ENCODE peak calls at places on chromosomes 3 and 15, in seven cellular contexts. One of them, this sample, is unnamed.

GRCh38 chr15:61879219-61879618 is 181.0 kb downstream of the VPS13C start:
- DNase-seq in GM12865: no peak
- DNase-seq in endothelial cell of umbilical vein: peak
- DNase-seq in thoracic aorta: no peak
- DNase-seq in MG63: no peak
- DNase-seq in lower lobe of right lung: no peak
- DNase-seq in CD8-positive, alpha-beta T cell: no peak
- DNase-seq in this sample: no peak

GRCh38 chr3:64140651-64141050 is 84.6 kb downstream of the PRICKLE2 start:
- DNase-seq in lower lobe of right lung: no peak
- DNase-seq in GM12865: no peak
- DNase-seq in CD8-positive, alpha-beta T cell: no peak
- DNase-seq in MG63: no peak
- DNase-seq in endothelial cell of umbilical vein: no peak
- DNase-seq in thoracic aorta: no peak
- DNase-seq in this sample: no peak

GRCh38 chr3:169052465-169053302 is 610.8 kb downstream of the MECOM start:
- DNase-seq in endothelial cell of umbilical vein: no peak
- DNase-seq in lower lobe of right lung: no peak
- DNase-seq in GM12865: no peak
- DNase-seq in thoracic aorta: no peak
- DNase-seq in CD8-positive, alpha-beta T cell: no peak
- DNase-seq in MG63: peak
- DNase-seq in this sample: no peak

GRCh38 chr3:128316456-128316855 is 150.2 kb downstream of the DNAJB8 start:
- DNase-seq in GM12865: no peak
- DNase-seq in endothelial cell of umbilical vein: no peak
- DNase-seq in CD8-positive, alpha-beta T cell: peak
- DNase-seq in lower lobe of right lung: no peak
- DNase-seq in thoracic aorta: no peak
- DNase-seq in MG63: no peak
- DNase-seq in this sample: peak

GRCh38 chr15:59311245-59311644 is 61.4 kb downstream of the MYO1E start:
- DNase-seq in thoracic aorta: no peak
- DNase-seq in GM12865: no peak
- DNase-seq in endothelial cell of umbilical vein: no peak
- DNase-seq in lower lobe of right lung: no peak
- DNase-seq in CD8-positive, alpha-beta T cell: no peak
- DNase-seq in MG63: no peak
- DNase-seq in this sample: no peak

GRCh38 chr3:184523825-184524615 is 37.6 kb upstream of the EPHB3 start:
- DNase-seq in GM12865: no peak
- DNase-seq in lower lobe of right lung: no peak
- DNase-seq in MG63: peak
- DNase-seq in thoracic aorta: no peak
- DNase-seq in endothelial cell of umbilical vein: peak
- DNase-seq in CD8-positive, alpha-beta T cell: peak
- DNase-seq in this sample: no peak

GRCh38 chr15:69664572-69665326 is 212.1 kb downstream of the RPLP1 start:
- DNase-seq in CD8-positive, alpha-beta T cell: peak
- DNase-seq in GM12865: no peak
- DNase-seq in lower lobe of right lung: no peak
- DNase-seq in thoracic aorta: no peak
- DNase-seq in endothelial cell of umbilical vein: no peak
- DNase-seq in MG63: no peak
- DNase-seq in this sample: no peak

GRCh38 chr3:61559108-61559731 is 2.2 kb upstream of the PTPRG start:
- DNase-seq in endothelial cell of umbilical vein: no peak
- DNase-seq in MG63: no peak
- DNase-seq in CD8-positive, alpha-beta T cell: no peak
- DNase-seq in GM12865: no peak
- DNase-seq in thoracic aorta: no peak
- DNase-seq in lower lobe of right lung: no peak
- DNase-seq in this sample: no peak

GRCh38 chr3:138047596-138048195 is 37.7 kb downstream of the CLDN18 start:
- DNase-seq in GM12865: no peak
- DNase-seq in MG63: no peak
- DNase-seq in lower lobe of right lung: no peak
- DNase-seq in thoracic aorta: no peak
- DNase-seq in CD8-positive, alpha-beta T cell: no peak
- DNase-seq in endothelial cell of umbilical vein: no peak
- DNase-seq in this sample: no peak

GRCh38 chr3:181782306-181782924 is 70.7 kb downstream of the SOX2 start:
- DNase-seq in MG63: no peak
- DNase-seq in CD8-positive, alpha-beta T cell: no peak
- DNase-seq in endothelial cell of umbilical vein: peak
- DNase-seq in GM12865: no peak
- DNase-seq in lower lobe of right lung: no peak
- DNase-seq in thoracic aorta: no peak
- DNase-seq in this sample: no peak

GRCh38 chr15:72231847-72232461 is 964 bp upstream of the PKM start:
- DNase-seq in MG63: peak
- DNase-seq in thoracic aorta: no peak
- DNase-seq in lower lobe of right lung: no peak
- DNase-seq in GM12865: peak
- DNase-seq in endothelial cell of umbilical vein: peak
- DNase-seq in CD8-positive, alpha-beta T cell: peak
- DNase-seq in this sample: peak

GRCh38 chr15:84668221-84668982 is 10.4 kb upstream of the NMB start:
- DNase-seq in thoracic aorta: no peak
- DNase-seq in lower lobe of right lung: no peak
- DNase-seq in CD8-positive, alpha-beta T cell: no peak
- DNase-seq in MG63: no peak
- DNase-seq in GM12865: no peak
- DNase-seq in endothelial cell of umbilical vein: no peak
- DNase-seq in this sample: no peak

GRCh38 chr3:46624976-46625490 is 12.7 kb downstream of the FAM240A start:
- DNase-seq in lower lobe of right lung: no peak
- DNase-seq in GM12865: no peak
- DNase-seq in CD8-positive, alpha-beta T cell: no peak
- DNase-seq in MG63: no peak
- DNase-seq in endothelial cell of umbilical vein: no peak
- DNase-seq in thoracic aorta: no peak
- DNase-seq in this sample: no peak

GRCh38 chr3:48122504-48122903 is 65.7 kb downstream of the CDC25A start:
- DNase-seq in MG63: no peak
- DNase-seq in CD8-positive, alpha-beta T cell: no peak
- DNase-seq in endothelial cell of umbilical vein: no peak
- DNase-seq in GM12865: no peak
- DNase-seq in thoracic aorta: no peak
- DNase-seq in lower lobe of right lung: no peak
- DNase-seq in this sample: no peak

GRCh38 chr3:48738926-48739616 is 22.1 kb upstream of the IP6K2 start:
- DNase-seq in CD8-positive, alpha-beta T cell: no peak
- DNase-seq in GM12865: no peak
- DNase-seq in endothelial cell of umbilical vein: no peak
- DNase-seq in MG63: no peak
- DNase-seq in lower lobe of right lung: no peak
- DNase-seq in thoracic aorta: no peak
- DNase-seq in this sample: no peak

GRCh38 chr3:147816770-147817169 is 407.6 kb downstream of the ZIC1 start:
- DNase-seq in endothelial cell of umbilical vein: peak
- DNase-seq in lower lobe of right lung: no peak
- DNase-seq in CD8-positive, alpha-beta T cell: no peak
- DNase-seq in GM12865: no peak
- DNase-seq in MG63: peak
- DNase-seq in thoracic aorta: no peak
- DNase-seq in this sample: no peak

GRCh38 chr3:159548675-159549335 is 439.8 kb upstream of the IL12A start:
- DNase-seq in GM12865: no peak
- DNase-seq in CD8-positive, alpha-beta T cell: no peak
- DNase-seq in lower lobe of right lung: no peak
- DNase-seq in endothelial cell of umbilical vein: no peak
- DNase-seq in MG63: no peak
- DNase-seq in thoracic aorta: no peak
- DNase-seq in this sample: no peak

GRCh38 chr15:98800437-98801233 is 152.3 kb downstream of the IGF1R start:
- DNase-seq in thoracic aorta: no peak
- DNase-seq in CD8-positive, alpha-beta T cell: no peak
- DNase-seq in lower lobe of right lung: no peak
- DNase-seq in endothelial cell of umbilical vein: peak
- DNase-seq in GM12865: no peak
- DNase-seq in MG63: peak
- DNase-seq in this sample: no peak

GRCh38 chr15:75249726-75250125 is 8.4 kb upstream of the GOLGA6C start:
- DNase-seq in endothelial cell of umbilical vein: no peak
- DNase-seq in CD8-positive, alpha-beta T cell: no peak
- DNase-seq in lower lobe of right lung: no peak
- DNase-seq in MG63: no peak
- DNase-seq in thoracic aorta: no peak
- DNase-seq in GM12865: no peak
- DNase-seq in this sample: no peak

GRCh38 chr15:70602281-70602680 is 161.1 kb downstream of the UACA start:
- DNase-seq in thoracic aorta: no peak
- DNase-seq in endothelial cell of umbilical vein: no peak
- DNase-seq in MG63: no peak
- DNase-seq in GM12865: no peak
- DNase-seq in lower lobe of right lung: no peak
- DNase-seq in CD8-positive, alpha-beta T cell: no peak
- DNase-seq in this sample: no peak

GRCh38 chr15:74389115-74390048 is 21.9 kb upstream of the CYP11A1 start:
- DNase-seq in MG63: no peak
- DNase-seq in lower lobe of right lung: peak
- DNase-seq in endothelial cell of umbilical vein: peak
- DNase-seq in thoracic aorta: no peak
- DNase-seq in GM12865: no peak
- DNase-seq in CD8-positive, alpha-beta T cell: no peak
- DNase-seq in this sample: no peak

GRCh38 chr3:151301787-151302186 is 14.8 kb downstream of the GPR87 start:
- DNase-seq in GM12865: no peak
- DNase-seq in lower lobe of right lung: no peak
- DNase-seq in thoracic aorta: no peak
- DNase-seq in MG63: no peak
- DNase-seq in CD8-positive, alpha-beta T cell: no peak
- DNase-seq in endothelial cell of umbilical vein: no peak
- DNase-seq in this sample: no peak

GRCh38 chr3:193757457-193757856 is 164.4 kb downstream of the OPA1 start:
- DNase-seq in GM12865: no peak
- DNase-seq in endothelial cell of umbilical vein: no peak
- DNase-seq in MG63: no peak
- DNase-seq in thoracic aorta: no peak
- DNase-seq in lower lobe of right lung: no peak
- DNase-seq in CD8-positive, alpha-beta T cell: no peak
- DNase-seq in this sample: no peak

GRCh38 chr3:125587039-125587664 is 8.1 kb downstream of the OSBPL11 start:
- DNase-seq in thoracic aorta: no peak
- DNase-seq in CD8-positive, alpha-beta T cell: no peak
- DNase-seq in GM12865: no peak
- DNase-seq in lower lobe of right lung: no peak
- DNase-seq in endothelial cell of umbilical vein: no peak
- DNase-seq in MG63: no peak
- DNase-seq in this sample: no peak

GRCh38 chr3:183817111-183817510 is 8.3 kb downstream of the MAP6D1 start:
- DNase-seq in lower lobe of right lung: no peak
- DNase-seq in CD8-positive, alpha-beta T cell: no peak
- DNase-seq in endothelial cell of umbilical vein: no peak
- DNase-seq in MG63: no peak
- DNase-seq in thoracic aorta: no peak
- DNase-seq in GM12865: no peak
- DNase-seq in this sample: no peak

GRCh38 chr15:88894348-88894818 is 961 bp downstream of the HAPLN3 start:
- DNase-seq in thoracic aorta: no peak
- DNase-seq in endothelial cell of umbilical vein: peak
- DNase-seq in lower lobe of right lung: peak
- DNase-seq in MG63: no peak
- DNase-seq in CD8-positive, alpha-beta T cell: peak
- DNase-seq in GM12865: peak
- DNase-seq in this sample: peak
- H3K4me3 ChIP-seq in thoracic aorta: peak
- H3K4me3 ChIP-seq in endothelial cell of umbilical vein: peak
- H3K4me3 ChIP-seq in lower lobe of right lung: peak
- H3K4me3 ChIP-seq in MG63: no peak
- H3K4me3 ChIP-seq in CD8-positive, alpha-beta T cell: peak
- H3K4me3 ChIP-seq in GM12865: peak
- H3K4me3 ChIP-seq in this sample: no peak

DNA sequence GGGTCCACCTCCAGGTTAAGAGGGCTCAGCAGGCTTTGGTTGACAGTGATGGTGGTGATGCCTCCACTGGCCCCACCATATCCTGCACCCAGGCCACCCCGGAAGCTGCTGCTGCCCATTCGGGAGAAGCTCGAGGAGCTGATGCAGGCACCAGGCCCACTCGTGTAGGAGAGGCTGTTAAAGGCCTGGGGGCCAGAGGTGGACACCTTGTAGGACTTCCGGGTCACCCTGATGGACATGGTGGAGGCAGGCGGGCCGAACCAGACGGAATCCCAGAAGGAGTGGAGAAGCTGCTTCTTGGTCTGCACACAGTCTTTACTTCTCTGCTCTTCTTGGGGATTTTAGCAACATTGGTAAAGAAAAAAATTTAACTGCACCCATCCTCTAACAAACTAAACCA is 65.2 kb upstream of the CDAN1 start:
- DNase-seq in GM12865: no peak
- DNase-seq in endothelial cell of umbilical vein: no peak
- DNase-seq in thoracic aorta: no peak
- DNase-seq in MG63: no peak
- DNase-seq in CD8-positive, alpha-beta T cell: no peak
- DNase-seq in lower lobe of right lung: no peak
- DNase-seq in this sample: no peak
- H3K4me3 ChIP-seq in GM12865: no peak
- H3K4me3 ChIP-seq in endothelial cell of umbilical vein: no peak
- H3K4me3 ChIP-seq in thoracic aorta: no peak
- H3K4me3 ChIP-seq in MG63: no peak
- H3K4me3 ChIP-seq in CD8-positive, alpha-beta T cell: no peak
- H3K4me3 ChIP-seq in lower lobe of right lung: no peak
- H3K4me3 ChIP-seq in this sample: no peak

GRCh38 chr15:64843996-64844395 is 2.3 kb downstream of the PLEKHO2 start:
- DNase-seq in thoracic aorta: no peak
- DNase-seq in GM12865: peak
- DNase-seq in MG63: no peak
- DNase-seq in endothelial cell of umbilical vein: no peak
- DNase-seq in lower lobe of right lung: no peak
- DNase-seq in CD8-positive, alpha-beta T cell: no peak
- DNase-seq in this sample: no peak

GRCh38 chr15:64844576-64845140 is 2.9 kb downstream of the PLEKHO2 start:
- DNase-seq in MG63: no peak
- DNase-seq in thoracic aorta: no peak
- DNase-seq in lower lobe of right lung: no peak
- DNase-seq in GM12865: peak
- DNase-seq in CD8-positive, alpha-beta T cell: peak
- DNase-seq in endothelial cell of umbilical vein: no peak
- DNase-seq in this sample: no peak

GRCh38 chr15:64846246-64846645 is 4.5 kb downstream of the PLEKHO2 start:
- DNase-seq in GM12865: no peak
- DNase-seq in thoracic aorta: no peak
- DNase-seq in MG63: no peak
- DNase-seq in endothelial cell of umbilical vein: no peak
- DNase-seq in CD8-positive, alpha-beta T cell: no peak
- DNase-seq in lower lobe of right lung: no peak
- DNase-seq in this sample: no peak

GRCh38 chr15:64845826-64846225 is 4.1 kb downstream of the PLEKHO2 start:
- DNase-seq in endothelial cell of umbilical vein: no peak
- DNase-seq in lower lobe of right lung: no peak
- DNase-seq in GM12865: peak
- DNase-seq in CD8-positive, alpha-beta T cell: no peak
- DNase-seq in thoracic aorta: no peak
- DNase-seq in MG63: no peak
- DNase-seq in this sample: no peak

GRCh38 chr15:64845183-64845611 is 3.5 kb downstream of the PLEKHO2 start:
- DNase-seq in thoracic aorta: no peak
- DNase-seq in CD8-positive, alpha-beta T cell: no peak
- DNase-seq in MG63: no peak
- DNase-seq in endothelial cell of umbilical vein: peak
- DNase-seq in lower lobe of right lung: no peak
- DNase-seq in GM12865: peak
- DNase-seq in this sample: no peak
- H3K4me3 ChIP-seq in thoracic aorta: peak
- H3K4me3 ChIP-seq in CD8-positive, alpha-beta T cell: no peak
- H3K4me3 ChIP-seq in MG63: no peak
- H3K4me3 ChIP-seq in endothelial cell of umbilical vein: no peak
- H3K4me3 ChIP-seq in lower lobe of right lung: peak
- H3K4me3 ChIP-seq in GM12865: peak
- H3K4me3 ChIP-seq in this sample: no peak

GRCh38 chr3:101151286-101151901 is 158.2 kb upstream of the ABI3BP start:
- DNase-seq in GM12865: no peak
- DNase-seq in thoracic aorta: no peak
- DNase-seq in endothelial cell of umbilical vein: no peak
- DNase-seq in CD8-positive, alpha-beta T cell: no peak
- DNase-seq in lower lobe of right lung: no peak
- DNase-seq in MG63: no peak
- DNase-seq in this sample: no peak
- H3K4me3 ChIP-seq in GM12865: no peak
- H3K4me3 ChIP-seq in thoracic aorta: no peak
- H3K4me3 ChIP-seq in endothelial cell of umbilical vein: no peak
- H3K4me3 ChIP-seq in CD8-positive, alpha-beta T cell: no peak
- H3K4me3 ChIP-seq in lower lobe of right lung: no peak
- H3K4me3 ChIP-seq in MG63: no peak
- H3K4me3 ChIP-seq in this sample: no peak